ENCODE peak calls at places on chromosomes 2 and 18, in six cellular contexts. B is activated T-helper 1 cell treated with anti-CD3 and anti-CD28 coated beads, Interleukin-2, amount 50 U/mL, for 16 hours; K is upper lobe of left lung; F is GM23338; P is sigmoid colon; E is upper lobe of right lung. D is an unnamed sample.

GRCh38 chr2:221490506-221491060 is 81.5 kb downstream of the EPHA4 start:
- DNase-seq in B (no peak), K (no peak), F (no peak), P (no peak), E (no peak), D (no peak)

GRCh38 chr2:215930505-215931233 is 82.7 kb downstream of the MREG start:
- DNase-seq in B (no peak), K (no peak), F (no peak), P (no peak), E (no peak), D (no peak)

GRCh38 chr2:74849228-74849892 is 15.4 kb downstream of the HK2 start:
- DNase-seq in B (no peak), K (no peak), F (peak), P (no peak), E (peak), D (peak)

GRCh38 chr2:60091311-60091710 is 462.1 kb downstream of the BCL11A start:
- DNase-seq in B (no peak), K (no peak), F (no peak), P (no peak), E (no peak), D (no peak)

GRCh38 chr2:128162266-128162665 is 71.3 kb downstream of the UGGT1 start:
- DNase-seq in B (no peak), K (no peak), F (no peak), P (no peak), E (no peak), D (no peak)

GRCh38 chr2:239600194-239600593 is 199.4 kb upstream of the HDAC4 start:
- DNase-seq in B (no peak), K (no peak), F (no peak), P (no peak), E (peak), D (no peak)

GRCh38 chr2:98379311-98380202 is 33.3 kb downstream of the CNGA3 start:
- DNase-seq in B (no peak), K (no peak), F (no peak), P (no peak), E (no peak), D (no peak)

GRCh38 chr2:160493227-160494028 is at the start of gene RBMS1:
- DNase-seq in B (peak), K (peak), F (peak), P (peak), E (peak), D (peak)

GRCh38 chr2:208147008-208147407 is 1.1 kb upstream of the CRYGB start:
- DNase-seq in B (no peak), K (no peak), F (no peak), P (no peak), E (no peak), D (no peak)

GRCh38 chr18:48676756-48677368 is 138.0 kb downstream of the CTIF start:
- DNase-seq in B (peak), K (peak), F (peak), P (peak), E (peak), D (peak)

D was measured in central memory CD8-positive, alpha-beta T cell.